ENCODE peak calls at places on chromosome 13, in five cellular contexts. X is H9, H is fibroblast of lung, K is colonic mucosa, Y is GM23248. G is an unnamed sample.

GRCh38 chr13:89361909-89362308 is 1690.7 kb downstream of the SLITRK5 start:
- DNase-seq in X (no peak), Y (peak; percentile 6), K (no peak), H (peak; percentile 23), G (no peak)

GRCh38 chr13:84076280-84076679 is 194.0 kb upstream of the SLITRK1 start:
- DNase-seq in K (no peak), X (no peak), H (no peak), Y (no peak), G (no peak)

GRCh38 chr13:43153436-43154082 is 130.2 kb downstream of the DNAJC15 start:
- DNase-seq in H (peak; percentile 79), K (no peak), Y (peak; percentile 33), X (no peak), G (no peak)

GRCh38 chr13:97004096-97004876 is 10.0 kb upstream of the OXGR1 start:
- DNase-seq in H (peak; percentile 60), K (no peak), X (no peak), Y (peak; percentile 73), G (no peak)

GRCh38 chr13:80037505-80037888 is 303.4 kb downstream of the SPRY2 start:
- DNase-seq in K (no peak), H (peak; percentile 82), X (no peak), Y (peak; percentile 96), G (no peak)

GRCh38 chr13:48094404-48094780 is 512 bp downstream of the MED4 start:
- DNase-seq in Y (peak; percentile 47), X (no peak), H (peak; percentile 4), K (no peak), G (no peak)

GRCh38 chr13:92843549-92843948 is 383.1 kb upstream of the GPC6 start:
- DNase-seq in H (peak; percentile 88), Y (peak; percentile 61), K (no peak), X (no peak), G (no peak)

GRCh38 chr13:39879286-39880035 is 224.0 kb downstream of the COG6 start:
- DNase-seq in K (no peak), Y (no peak), X (no peak), H (no peak), G (no peak)

GRCh38 chr13:110340812-110341444 is 33.8 kb downstream of the COL4A2 start:
- DNase-seq in K (peak; percentile 54), X (no peak), Y (peak; percentile 65), H (peak; percentile 87), G (peak; percentile 95)

GRCh38 chr13:110337287-110337686 is 30.2 kb downstream of the COL4A2 start:
- DNase-seq in X (no peak), H (no peak), Y (no peak), K (no peak), G (no peak)

GRCh38 chr13:110338441-110339101 is 31.5 kb downstream of the COL4A2 start:
- DNase-seq in Y (peak; percentile 41), K (no peak), H (peak; percentile 77), X (no peak), G (no peak)

GRCh38 chr13:110339975-110340550 is 33.0 kb downstream of the COL4A2 start:
- DNase-seq in H (no peak), Y (no peak), X (no peak), K (no peak), G (no peak)

DNA sequence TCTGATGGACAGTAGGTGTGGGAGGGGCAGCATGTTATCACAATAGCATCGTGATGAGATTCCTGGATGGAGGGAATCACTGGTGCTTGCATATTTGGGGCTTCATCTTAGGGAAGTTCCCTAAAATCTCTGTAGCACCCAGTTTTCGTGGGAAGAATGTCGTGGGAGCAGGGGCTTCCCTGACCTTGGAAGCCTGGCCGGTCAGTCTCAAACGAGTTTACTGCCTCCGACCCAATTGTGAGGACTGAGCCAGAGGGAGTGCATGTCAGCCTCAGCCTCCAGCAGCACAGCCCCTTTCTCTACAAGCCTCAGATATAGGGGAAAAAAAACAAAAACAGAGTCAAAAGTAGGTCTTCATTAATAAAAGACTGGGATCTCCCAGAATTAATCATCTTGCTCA is 32.2 kb downstream of the COL4A2 start:
- DNase-seq in X (no peak), K (no peak), Y (no peak), H (no peak), G (no peak)
- H3K4me1 ChIP-seq in X (peaks cover 10% of the 10 kb centered on the region), K (no peaks in the 10 kb centered on the region), Y (peaks cover 15% of the 10 kb centered on the region), H (peaks cover 41% of the 10 kb centered on the region), G (peaks cover 27% of the 10 kb centered on the region)

GRCh38 chr13:101454767-101455166 is 2.3 kb downstream of the ITGBL1 start:
- DNase-seq in K (no peak), X (no peak), H (peak; percentile 11), Y (peak; percentile 54), G (no peak)
- H3K9ac ChIP-seq in K (no peak overlapping the region), X (no peak overlapping the region), H (no peak overlapping the region), Y (peak overlapping the region; percentile 75), G (no peak overlapping the region)

DNA sequence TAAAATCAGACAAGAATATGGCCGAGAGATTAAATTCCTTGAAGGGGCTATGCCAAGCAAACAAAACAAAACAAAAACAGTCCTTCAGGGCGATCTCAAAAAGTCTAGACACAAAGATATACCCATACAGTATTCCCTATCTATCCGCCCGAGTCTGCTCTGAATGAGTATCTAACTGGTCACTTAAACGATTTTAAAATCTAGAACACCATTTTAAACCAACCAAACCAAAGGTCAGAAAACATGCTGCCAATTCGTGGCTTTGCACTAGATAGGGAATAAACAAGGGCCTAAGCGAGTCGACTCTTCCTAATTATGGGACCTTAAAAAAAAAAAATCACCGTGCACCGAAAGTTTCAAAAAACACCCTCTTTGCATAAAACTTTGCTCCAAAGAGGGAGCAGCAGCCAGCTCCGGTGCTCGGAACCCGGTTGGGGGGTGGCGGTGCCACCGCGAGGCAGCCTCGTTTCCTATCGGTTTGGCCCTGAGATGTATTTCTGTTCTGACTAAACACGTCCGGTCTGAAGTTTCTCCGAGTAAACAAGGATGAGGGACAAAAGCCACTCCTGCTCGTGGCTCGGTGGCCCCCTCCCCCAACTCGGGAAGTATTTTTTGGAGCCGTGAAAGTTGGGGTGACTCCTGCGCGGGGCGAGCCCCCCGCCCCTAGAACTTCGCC is 1.8 kb downstream of the HMGB1 start:
- DNase-seq in H (peak; percentile 69), Y (peak; percentile 79), X (no peak), K (peak; percentile 60), G (peak; percentile 87)
- H3K4me1 ChIP-seq in H (peaks cover 2% of the 10 kb centered on the region), Y (peaks cover 35% of the 10 kb centered on the region), X (peaks cover 3% of the 10 kb centered on the region), K (peaks cover 4% of the 10 kb centered on the region), G (peaks cover 18% of the 10 kb centered on the region)

GRCh38 chr13:94716016-94716415 is 3.7 kb upstream of the SOX21 start:
- DNase-seq in H (no peak), Y (no peak), X (no peak), K (no peak), G (no peak)
- H3K9ac ChIP-seq in H (no peak overlapping the region), Y (no peak overlapping the region), X (no peak overlapping the region), K (no peak overlapping the region), G (no peak overlapping the region)

GRCh38 chr13:20847298-20847697 is 55.2 kb downstream of the XPO4 start:
- DNase-seq in K (no peak), Y (no peak), H (no peak), X (no peak), G (no peak)
- H3K4me1 ChIP-seq in K (no peaks in the 10 kb centered on the region), Y (no peaks in the 10 kb centered on the region), H (no peaks in the 10 kb centered on the region), X (no peaks in the 10 kb centered on the region), G (no peaks in the 10 kb centered on the region)

GRCh38 chr13:51589793-51590192 is 5.5 kb downstream of the WDFY2 start:
- DNase-seq in H (no peak), X (no peak), Y (peak; percentile 37), K (no peak), G (no peak)
- H3K9ac ChIP-seq in H (no peak overlapping the region), X (no peak overlapping the region), Y (peak overlapping the region; percentile 70), K (no peak overlapping the region), G (no peak overlapping the region)

DNA sequence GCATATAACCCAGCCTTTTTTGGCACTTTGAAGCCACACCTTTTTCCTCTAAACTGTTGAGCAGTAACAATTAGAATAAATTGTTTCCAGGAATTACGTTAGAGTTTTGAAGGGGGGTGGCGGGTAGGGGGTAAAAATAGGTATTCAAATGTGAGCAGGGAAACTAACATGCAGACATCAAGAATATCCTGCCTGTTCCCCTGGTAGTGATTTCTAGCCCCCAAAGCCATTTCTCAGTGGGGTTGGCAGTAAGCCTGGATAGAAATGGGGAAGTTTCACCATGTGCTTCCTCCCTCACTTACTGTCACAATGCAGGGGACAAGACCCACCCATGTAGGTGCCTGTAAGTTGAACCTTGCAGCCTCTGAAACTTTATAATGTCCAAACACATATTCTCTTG is 3.8 kb downstream of the DOCK9 start:
- DNase-seq in H (no peak), K (no peak), X (no peak), Y (no peak), G (no peak)
- H3K4me1 ChIP-seq in H (no peaks in the 10 kb centered on the region), K (no peaks in the 10 kb centered on the region), X (peaks cover 9% of the 10 kb centered on the region), Y (peaks cover 42% of the 10 kb centered on the region), G (no peaks in the 10 kb centered on the region)

DNA sequence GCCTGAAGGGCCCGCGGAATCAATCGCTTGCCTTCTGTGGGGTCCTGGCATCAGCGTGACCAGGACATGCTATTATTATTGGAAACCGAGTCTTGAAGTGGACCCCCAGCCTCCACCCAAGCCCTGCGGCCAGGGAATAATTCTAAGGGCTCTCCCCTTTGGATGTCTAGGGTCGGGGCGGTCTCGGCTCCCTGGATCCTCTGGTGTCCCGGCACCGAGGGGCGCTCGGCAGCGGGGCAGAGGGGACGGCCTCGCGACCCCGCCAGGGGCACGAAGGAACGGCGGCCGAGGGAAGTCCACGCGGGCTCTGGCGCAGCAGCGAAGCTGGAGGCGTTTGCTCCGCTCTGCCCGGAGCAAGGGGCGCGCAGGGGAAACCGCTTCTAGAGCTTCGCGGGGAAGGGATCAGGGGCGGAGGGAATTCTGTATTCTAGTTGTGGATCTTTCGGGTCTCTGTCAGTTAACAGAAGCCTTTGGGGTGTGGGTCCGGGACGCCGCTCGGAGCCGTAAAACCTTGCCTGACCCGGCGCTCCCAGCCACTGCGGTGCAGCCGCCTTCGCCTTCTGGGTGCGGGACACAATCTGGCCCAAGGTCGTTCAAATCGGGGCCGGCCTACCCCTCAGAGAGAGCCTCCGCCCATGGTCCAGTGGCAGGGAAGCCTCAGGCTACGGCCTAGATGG is 118.2 kb downstream of the KCNRG start:
- DNase-seq in X (peak; percentile 58), Y (no peak), H (no peak), K (no peak), G (peak; percentile 54)
- H3K9ac ChIP-seq in X (no peak overlapping the region), Y (no peak overlapping the region), H (no peak overlapping the region), K (no peak overlapping the region), G (no peak overlapping the region)

G was measured in kidney.